ENCODE peak calls at places on chromosomes 1 and 21, in four cellular contexts. O is left lung, C is SJSA1, P is dermis blood vessel endothelial cell. A is an unnamed sample.

GRCh38 chr1:205365945-205366463 is 9.3 kb upstream of the KLHDC8A start:
- DNase-seq in C (peak; percentile 42), O (no peak), P (no peak), A (no peak)

GRCh38 chr1:172917972-172918371 is 132.8 kb downstream of the TNFSF18 start:
- DNase-seq in O (no peak), C (peak; percentile 92), P (peak; percentile 97), A (peak; percentile 96)

GRCh38 chr1:205041121-205041758 is 1.8 kb upstream of the CNTN2 start:
- DNase-seq in O (no peak), P (no peak), C (no peak), A (no peak)

GRCh38 chr21:36150192-36150711 is 6.4 kb upstream of the DOP1B start:
- DNase-seq in O (peak; percentile 78), C (no peak), P (peak; percentile 29), A (peak; percentile 40)

GRCh38 chr1:92503043-92503925 is 16.6 kb upstream of the GFI1 start:
- DNase-seq in P (no peak), C (no peak), O (no peak), A (no peak)

GRCh38 chr1:153612755-153613331 is at the start of gene S100A16:
- DNase-seq in P (no peak), C (no peak), O (peak; percentile 84), A (peak; percentile 30)

GRCh38 chr1:198134252-198134651 is 22.5 kb upstream of the NEK7 start:
- DNase-seq in O (no peak), P (no peak), C (no peak), A (no peak)

GRCh38 chr1:168506204-168506819 is 37.5 kb downstream of the XCL2 start:
- DNase-seq in C (peak; percentile 40), P (no peak), O (no peak), A (no peak)

GRCh38 chr1:172821609-172822274 is 162.8 kb downstream of the FASLG start:
- DNase-seq in P (no peak), C (no peak), O (no peak), A (no peak)

GRCh38 chr1:203536981-203537455 is 43.1 kb downstream of the OPTC start:
- DNase-seq in C (no peak), P (no peak), O (peak; percentile 51), A (no peak)